ENCODE peak calls at places on chromosomes 6 and 20, in nine cellular contexts. E is NCI-H460; C is NCI-H1048; P is thyroid gland; D is brain microvascular endothelial cell; S is Right ventricle myocardium inferior; T is activated T-helper 1 cell treated with anti-CD3 and anti-CD28 coated beads, Interleukin-12 subunit alpha, Interleukin-12 subunit beta, Interleukin-2, Interleukin-4 antibody, amounts not matched to agents 30 ng/mL and 10 ng/mL and 1 ng/mL, durations not matched to agents 14 hours and 24 hours and 36 hours; G is fibroblast of gingiva; I is GM13976. U is an unnamed sample.
A peak's percentile ranks its signal among the peaks of the same experiment; 100 is the strongest.

GRCh38 chr6:142926494-142927273 is 18.3 kb downstream of the HIVEP2 start:
- DNase-seq in E (peak; percentile 41), C (no peak), P (peak; percentile 79), D (peak; percentile 89), S (peak; percentile 90), T (peak; percentile 76), G (peak; percentile 85), I (peak; percentile 90), U (peak; percentile 66)

GRCh38 chr20:59850018-59850641 is 83.3 kb downstream of the SYCP2 start:
- DNase-seq in E (peak; percentile 17), C (no peak), P (no peak), D (no peak), S (no peak), T (no peak), G (peak; percentile 16), I (no peak), U (peak; percentile 50)

GRCh38 chr6:14074723-14075503 is 42.7 kb upstream of the CD83 start:
- DNase-seq in E (no peak), C (no peak), P (peak; percentile 6), D (peak; percentile 16), S (no peak), T (peak; percentile 25), G (peak; percentile 19), I (no peak), U (peak; percentile 54)

GRCh38 chr20:56417911-56418310 is 5.9 kb downstream of the CASS4 start:
- DNase-seq in E (no peak), C (no peak), P (no peak), D (peak; percentile 30), S (no peak), T (no peak), G (no peak), I (no peak), U (no peak)

GRCh38 chr6:133707456-133707855 is 181.5 kb upstream of the TCF21 start:
- DNase-seq in E (no peak), C (no peak), P (no peak), D (peak; percentile 94), S (no peak), T (no peak), G (peak; percentile 87), I (no peak), U (peak; percentile 30)

GRCh38 chr6:1763411-1763810 is 153.7 kb downstream of the FOXC1 start:
- DNase-seq in E (no peak), C (no peak), P (no peak), D (no peak), S (no peak), T (no peak), G (no peak), I (no peak), U (no peak)

GRCh38 chr20:33732166-33732970 is 572 bp downstream of the ZNF341 start:
- DNase-seq in E (no peak), C (peak; percentile 77), P (peak; percentile 90), D (peak; percentile 59), S (peak; percentile 93), T (peak; percentile 87), G (peak; percentile 82), I (peak; percentile 86), U (peak; percentile 34)

GRCh38 chr20:1568166-1568490 is 10.6 kb upstream of the SIRPD start:
- DNase-seq in E (no peak), C (no peak), P (no peak), D (no peak), S (no peak), T (no peak), G (peak; percentile 0), I (no peak), U (no peak)

GRCh38 chr20:37411408-37412306 is 65.7 kb downstream of the SRC start:
- DNase-seq in E (no peak), C (no peak), P (no peak), D (no peak), S (no peak), T (no peak), G (no peak), I (no peak), U (no peak)

GRCh38 chr6:7805828-7806227 is 79.9 kb downstream of the BMP6 start:
- DNase-seq in E (no peak), C (no peak), P (no peak), D (no peak), S (no peak), T (no peak), G (no peak), I (no peak), U (peak; percentile 81)

GRCh38 chr20:5065489-5066383 is 54.0 kb downstream of the PCNA start:
- DNase-seq in E (peak; percentile 98), C (no peak), P (no peak), D (peak; percentile 91), S (peak; percentile 81), T (no peak), G (peak; percentile 98), I (no peak), U (peak; percentile 97)